ENCODE peak calls at places on chromosome 2, in six cellular contexts. E is ovary; S is neural progenitor cell; U is effector memory CD4-positive, alpha-beta T cell; R is OCI-LY7; I is kidney. D is an unnamed sample. For H3K4me1, the result is how much of the 10 kb centered on the place peaks cover.

GRCh38 chr2:88831071-88831791 is 139.8 kb downstream of the RPIA start:
- DNase-seq in I (no peak), U (no peak), R (peak), S (no peak), E (no peak), D (no peak)

GRCh38 chr2:240570531-240571313 is 2.4 kb downstream of the RNPEPL1 start:
- DNase-seq in E (peak), S (no peak), U (no peak), R (no peak), I (peak), D (no peak)

GRCh38 chr2:224925822-224926124 is 116.5 kb downstream of the DOCK10 start:
- DNase-seq in S (no peak), U (no peak), R (no peak), I (no peak), E (no peak), D (peak)

GRCh38 chr2:132977812-132978529 is 308.0 kb upstream of the LYPD1 start:
- DNase-seq in R (no peak), I (no peak), S (no peak), U (no peak), E (no peak), D (no peak)

GRCh38 chr2:117771969-117772630 is 42.4 kb upstream of the DDX18 start:
- DNase-seq in I (no peak), R (peak), S (peak), U (no peak), E (no peak), D (no peak)

GRCh38 chr2:98911376-98912154 is 24.5 kb downstream of the CRACDL start:
- DNase-seq in R (no peak), E (no peak), S (no peak), I (peak), U (no peak), D (peak)

GRCh38 chr2:31962757-31963361 is 47.9 kb downstream of the MEMO1 start:
- DNase-seq in R (no peak), E (no peak), U (no peak), S (no peak), I (no peak), D (no peak)

GRCh38 chr2:7627587-7627986 is 710.4 kb downstream of the RNF144A start:
- DNase-seq in U (no peak), I (no peak), R (no peak), E (no peak), S (no peak), D (no peak)

GRCh38 chr2:233209117-233209977 is 42.1 kb upstream of the ATG16L1 start:
- DNase-seq in E (no peak), S (peak), R (no peak), U (no peak), I (no peak), D (no peak)

GRCh38 chr2:241135737-241136136 is 13.5 kb downstream of the PASK start:
- DNase-seq in U (no peak), E (peak), S (no peak), R (no peak), I (peak), D (no peak)

GRCh38 chr2:34050413-34050812 is 451.3 kb upstream of the FAM98A start:
- DNase-seq in I (no peak), U (no peak), S (no peak), E (no peak), R (no peak), D (no peak)

GRCh38 chr2:37378411-37378810 is 34.0 kb downstream of the QPCT start:
- DNase-seq in U (no peak), R (no peak), S (no peak), E (no peak), I (no peak), D (no peak)

GRCh38 chr2:129877795-129878775 is 101.4 kb upstream of the RAB6C start:
- DNase-seq in I (no peak), E (peak), S (no peak), R (peak), U (no peak), D (no peak)

GRCh38 chr2:27496357-27497287 is at the start of gene GCKR:
- DNase-seq in I (no peak), U (no peak), R (no peak), E (no peak), S (no peak), D (no peak)

GRCh38 chr2:73260338-73260984 is 23.8 kb downstream of the FBXO41 start:
- DNase-seq in S (peak), I (no peak), E (no peak), U (no peak), R (peak), D (no peak)

GRCh38 chr2:8525582-8526402 is 156.1 kb upstream of the ID2 start:
- DNase-seq in R (peak), U (no peak), I (peak), E (peak), S (peak), D (no peak)

GRCh38 chr2:232776435-232776834 is at the start of gene KCNJ13:
- DNase-seq in I (no peak), E (no peak), S (peak), R (no peak), U (no peak), D (no peak)

GRCh38 chr2:188726561-188727247 is 247.5 kb upstream of the COL3A1 start:
- DNase-seq in E (no peak), U (no peak), R (no peak), S (no peak), I (no peak), D (no peak)

GRCh38 chr2:26914286-26914962 is 56.0 kb upstream of the MAPRE3 start:
- DNase-seq in I (no peak), U (no peak), E (no peak), S (peak), R (no peak), D (no peak)

GRCh38 chr2:175036582-175037018 is 31.4 kb upstream of the CHN1 start:
- DNase-seq in I (no peak), S (peak), E (no peak), R (peak), U (no peak), D (peak)

GRCh38 chr2:171260471-171261424 is 100.1 kb upstream of the TLK1 start:
- DNase-seq in E (no peak), I (no peak), S (no peak), U (no peak), R (peak), D (no peak)

GRCh38 chr2:62660087-62660486 is 45.4 kb upstream of the EHBP1 start:
- DNase-seq in E (no peak), S (no peak), I (no peak), U (no peak), R (no peak), D (no peak)

GRCh38 chr2:37415128-37415817 is 70.8 kb downstream of the QPCT start:
- DNase-seq in R (no peak), I (no peak), E (no peak), S (no peak), U (no peak), D (no peak)

GRCh38 chr2:223944166-223944703 is 900 bp downstream of the WDFY1 start:
- DNase-seq in U (peak), I (peak), S (peak), R (no peak), E (peak), D (peak)

GRCh38 chr2:180314086-180314485 is 307.0 kb upstream of the CWC22 start:
- DNase-seq in U (no peak), S (no peak), I (no peak), E (no peak), R (no peak), D (no peak)

GRCh38 chr2:104889261-104890091 is 35.6 kb downstream of the POU3F3 start:
- DNase-seq in S (no peak), E (no peak), I (peak), U (no peak), R (peak), D (no peak)

GRCh38 chr2:231935207-231935524 is 9.0 kb upstream of the NPPC start:
- DNase-seq in U (no peak), E (no peak), S (no peak), I (no peak), R (no peak), D (no peak)

GRCh38 chr2:30359644-30360167 is 87.3 kb upstream of the LCLAT1 start:
- DNase-seq in E (peak), U (no peak), I (peak), R (no peak), S (no peak), D (no peak)

GRCh38 chr2:17813015-17813741 is 3.1 kb upstream of the MSGN1 start:
- DNase-seq in R (peak), I (no peak), U (no peak), E (no peak), S (no peak), D (no peak)

GRCh38 chr2:225600865-225601264 is 201.4 kb downstream of the NYAP2 start:
- DNase-seq in R (no peak), E (no peak), U (no peak), S (no peak), I (no peak), D (no peak)

GRCh38 chr2:117359266-117359970 is 455.1 kb upstream of the DDX18 start:
- DNase-seq in R (no peak), S (no peak), I (no peak), U (no peak), E (no peak), D (no peak)

GRCh38 chr2:182715121-182715895 is 749 bp upstream of the DNAJC10 start:
- DNase-seq in U (no peak), I (no peak), S (no peak), E (no peak), R (peak), D (no peak)

GRCh38 chr2:67669796-67670195 is 272.7 kb downstream of the ETAA1 start:
- DNase-seq in I (no peak), E (no peak), S (no peak), R (no peak), U (no peak), D (no peak)

GRCh38 chr2:85215074-85216050 is 82.2 kb downstream of the TCF7L1 start:
- DNase-seq in S (peak), R (peak), E (peak), I (no peak), U (no peak), D (peak)

GRCh38 chr2:227545990-227546389 is 52.7 kb upstream of the SCYGR2 start:
- DNase-seq in S (no peak), E (no peak), R (peak), I (no peak), U (no peak), D (peak)

GRCh38 chr2:45184606-45185005 is 175.4 kb upstream of the SIX2 start:
- DNase-seq in I (no peak), E (no peak), U (no peak), R (no peak), S (no peak), D (no peak)

GRCh38 chr2:196823750-196824149 is 14.6 kb upstream of the C2orf66 start:
- DNase-seq in I (no peak), E (no peak), R (no peak), U (no peak), S (no peak), D (no peak)

GRCh38 chr2:69382547-69382946 is 4.5 kb downstream of the GFPT1 start:
- DNase-seq in E (no peak), I (no peak), S (no peak), U (no peak), R (no peak), D (no peak)
- H3K4me3 ChIP-seq in E (no peak), I (no peak), S (no peak), U (no peak), R (no peak), D (peak)

GRCh38 chr2:11858883-11859282 is 112.5 kb downstream of the LPIN1 start:
- DNase-seq in U (no peak), E (no peak), R (no peak), S (no peak), I (no peak), D (no peak)
- H3K4me1 ChIP-seq in U (under half), E (under half), R (under half), S (under half), I (under half), D (under half)

DNA sequence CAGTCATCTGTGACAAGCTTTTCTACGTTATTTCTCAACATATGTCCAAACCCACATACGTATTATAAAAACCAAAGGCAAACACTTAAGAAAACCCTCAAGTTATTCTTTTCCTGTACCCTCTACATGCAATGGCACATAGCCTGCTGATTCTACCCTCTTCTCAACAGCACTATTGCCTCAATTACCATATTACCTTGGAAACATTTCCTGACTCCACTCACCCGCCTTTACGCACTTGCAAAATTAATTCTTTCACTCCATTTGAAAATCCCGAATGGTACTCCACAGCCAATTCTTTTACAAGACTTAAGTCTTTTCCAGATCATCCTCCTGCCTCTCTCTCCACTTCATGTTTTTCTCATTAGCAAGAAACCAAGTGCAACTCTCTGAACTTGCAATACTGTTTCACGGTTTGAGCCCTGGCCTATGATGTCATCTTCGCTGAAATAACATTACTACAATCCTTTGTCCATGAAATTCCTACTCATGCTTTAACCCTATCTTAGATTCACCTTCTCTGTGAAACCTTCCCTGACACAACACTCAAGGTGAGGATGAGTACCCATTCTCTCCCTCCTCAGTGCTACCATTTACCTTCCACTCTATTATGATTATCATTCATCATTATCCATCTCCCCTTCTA is 29.0 kb downstream of the SESTD1 start:
- DNase-seq in E (no peak), U (no peak), I (no peak), R (no peak), S (no peak), D (no peak)
- H3K4me3 ChIP-seq in E (no peak), U (no peak), I (no peak), R (no peak), S (no peak), D (no peak)

DNA sequence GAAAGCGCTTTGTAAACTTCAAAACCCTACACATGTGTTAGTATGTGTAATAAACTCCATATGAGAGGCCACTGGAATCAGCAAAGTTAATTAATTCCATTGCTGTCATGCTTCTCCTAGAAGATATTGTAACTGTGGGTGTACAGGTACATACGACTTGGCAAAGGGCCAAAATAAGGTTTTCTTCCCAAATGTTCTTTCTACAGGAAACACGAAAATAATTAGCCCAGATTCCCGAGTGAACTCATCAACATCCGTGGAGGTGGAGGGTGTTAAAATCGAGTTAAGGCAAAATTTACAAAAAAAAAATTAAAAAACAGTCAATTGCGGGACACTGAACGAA is 559 bp downstream of the FANCL start:
- DNase-seq in U (no peak), S (no peak), R (no peak), E (no peak), I (no peak), D (no peak)
- H3K4me1 ChIP-seq in U (under half), S (under half), R (under half), E (under half), I (under half), D (under half)

GRCh38 chr2:237652854-237653253 is 25.5 kb downstream of the LRRFIP1 start:
- DNase-seq in E (no peak), I (no peak), U (no peak), S (no peak), R (no peak), D (no peak)

GRCh38 chr2:237660381-237660900 is 33.1 kb downstream of the LRRFIP1 start:
- DNase-seq in I (no peak), E (no peak), R (no peak), U (no peak), S (no peak), D (no peak)

GRCh38 chr2:237661799-237662328 is 34.5 kb downstream of the LRRFIP1 start:
- DNase-seq in R (peak), U (no peak), E (no peak), I (no peak), S (no peak), D (no peak)

GRCh38 chr2:237653791-237654558 is 26.6 kb downstream of the LRRFIP1 start:
- DNase-seq in I (no peak), R (no peak), S (no peak), U (no peak), E (no peak), D (no peak)

GRCh38 chr2:237657063-237657462 is 29.7 kb downstream of the LRRFIP1 start:
- DNase-seq in R (no peak), E (no peak), S (no peak), U (no peak), I (no peak), D (no peak)
- H3K4me3 ChIP-seq in R (no peak), E (no peak), S (no peak), U (no peak), I (no peak), D (no peak)

DNA sequence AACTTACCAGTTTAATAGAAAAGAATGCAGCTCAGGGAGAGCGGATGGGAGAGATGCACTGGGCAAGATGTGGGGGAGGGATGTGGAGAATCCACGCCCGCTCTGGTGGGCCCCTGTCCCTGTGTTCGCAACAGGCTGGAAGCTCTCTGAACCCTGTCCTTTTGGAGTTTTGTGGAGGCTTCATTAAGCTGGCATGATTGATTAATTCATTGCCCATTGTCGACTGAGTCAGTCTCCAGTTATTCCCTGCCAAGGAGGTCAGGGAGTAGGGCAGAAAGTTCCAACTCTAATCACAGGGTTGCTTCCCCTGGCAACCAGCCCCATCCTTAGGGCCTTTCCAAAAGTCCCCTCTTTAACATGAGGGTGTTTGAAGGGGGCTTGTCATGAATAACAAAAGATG is 257.1 kb downstream of the ACKR3 start:
- DNase-seq in E (no peak), R (no peak), U (no peak), S (no peak), I (no peak), D (no peak)
- H3K4me1 ChIP-seq in E (under half), R (under half), U (under half), S (under half), I (under half), D (under half)

D was measured in CD4-positive, CD25-positive, alpha-beta regulatory T cell.